ENCODE peak calls at places on chromosome 15, in five cellular contexts. Y is cardiac muscle cell, R is psoas muscle, L is H1, I is HCT116. T is an unnamed sample.

GRCh38 chr15:63023351-63023945 is 19.1 kb upstream of the TPM1 start:
- DNase-seq in Y (no peak), R (no peak), L (no peak), I (no peak), T (no peak)

GRCh38 chr15:62749445-62749844 is 293.1 kb upstream of the TPM1 start:
- DNase-seq in Y (no peak), R (no peak), L (no peak), I (no peak), T (no peak)

GRCh38 chr15:90871097-90871715 is 2.8 kb downstream of the FURIN start:
- DNase-seq in Y (peak; percentile 61), R (peak; percentile 76), L (peak; percentile 66), I (no peak), T (peak; percentile 67)

GRCh38 chr15:90142216-90143175 is 40.2 kb upstream of the IDH2 start:
- DNase-seq in Y (no peak), R (no peak), L (no peak), I (no peak), T (no peak)

GRCh38 chr15:29138260-29138659 is 131.4 kb downstream of the NSMCE3 start:
- DNase-seq in Y (no peak), R (no peak), L (no peak), I (no peak), T (no peak)

GRCh38 chr15:94455297-94455696 is 223.9 kb downstream of the MCTP2 start:
- DNase-seq in Y (no peak), R (no peak), L (no peak), I (no peak), T (no peak)

GRCh38 chr15:38878946-38879345 is 314.3 kb upstream of the RASGRP1 start:
- DNase-seq in Y (no peak), R (no peak), L (no peak), I (no peak), T (no peak)

GRCh38 chr15:63938486-63939061 is 104.8 kb upstream of the HERC1 start:
- DNase-seq in Y (no peak), R (no peak), L (peak; percentile 27), I (no peak), T (no peak)

GRCh38 chr15:64865126-64865997 is 23.6 kb downstream of the PLEKHO2 start:
- DNase-seq in Y (no peak), R (no peak), L (no peak), I (no peak), T (no peak)

GRCh38 chr15:63752075-63752684 is 81.6 kb downstream of the HERC1 start:
- DNase-seq in Y (peak; percentile 57), R (no peak), L (no peak), I (peak; percentile 60), T (no peak)

GRCh38 chr15:89383635-89384604 is 49.3 kb upstream of the POLG start:
- DNase-seq in Y (peak; percentile 97), R (no peak), L (no peak), I (no peak), T (peak; percentile 66)

GRCh38 chr15:90482124-90483011 is 47.4 kb upstream of the CRTC3 start:
- DNase-seq in Y (peak; percentile 41), R (no peak), L (peak; percentile 55), I (peak; percentile 34), T (peak; percentile 72)

DNA sequence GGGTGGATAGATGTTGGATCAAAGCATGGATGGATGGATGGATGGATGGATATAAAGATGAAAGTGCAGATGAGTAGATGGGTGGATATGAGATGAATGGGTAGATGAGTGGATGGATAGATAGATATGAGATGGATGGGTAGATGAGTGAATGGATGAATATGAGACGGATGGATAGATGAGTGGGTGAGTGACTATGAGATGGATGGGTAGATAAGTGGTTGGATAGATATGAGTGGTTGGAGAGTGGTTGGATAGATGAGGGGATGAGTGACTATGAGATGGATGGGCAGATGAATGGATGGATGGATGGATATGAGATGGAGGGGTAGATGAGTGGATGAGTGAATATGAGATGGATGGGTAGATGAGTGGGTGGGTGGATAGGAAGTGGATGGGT is 204.6 kb upstream of the TLE3 start:
- DNase-seq in Y (no peak), R (no peak), L (no peak), I (no peak), T (no peak)
- TF ChIP-seq CTCF in Y (no peak), R (no peak), L (no peak), I (no peak), T (no peak)

GRCh38 chr15:74400915-74401757 is 32.6 kb downstream of the SEMA7A start:
- DNase-seq in Y (no peak), R (no peak), L (no peak), I (no peak), T (no peak)
- H3K4me1 ChIP-seq in Y (peaks cover 17% of the 10 kb centered on the region), R (no peaks in the 10 kb centered on the region), L (peaks cover 8% of the 10 kb centered on the region), I (peaks cover 54% of the 10 kb centered on the region), T (peaks cover 19% of the 10 kb centered on the region)

GRCh38 chr15:33612721-33613304 is 302.0 kb downstream of the RYR3 start:
- DNase-seq in Y (no peak), R (no peak), L (no peak), I (no peak), T (no peak)

GRCh38 chr15:33608714-33609113 is 297.9 kb downstream of the RYR3 start:
- DNase-seq in Y (peak; percentile 48), R (no peak), L (no peak), I (no peak), T (no peak)
- TF ChIP-seq CTCF in Y (no peak), R (no peak), L (peak; percentile 54), I (peak; percentile 49), T (no peak)

DNA sequence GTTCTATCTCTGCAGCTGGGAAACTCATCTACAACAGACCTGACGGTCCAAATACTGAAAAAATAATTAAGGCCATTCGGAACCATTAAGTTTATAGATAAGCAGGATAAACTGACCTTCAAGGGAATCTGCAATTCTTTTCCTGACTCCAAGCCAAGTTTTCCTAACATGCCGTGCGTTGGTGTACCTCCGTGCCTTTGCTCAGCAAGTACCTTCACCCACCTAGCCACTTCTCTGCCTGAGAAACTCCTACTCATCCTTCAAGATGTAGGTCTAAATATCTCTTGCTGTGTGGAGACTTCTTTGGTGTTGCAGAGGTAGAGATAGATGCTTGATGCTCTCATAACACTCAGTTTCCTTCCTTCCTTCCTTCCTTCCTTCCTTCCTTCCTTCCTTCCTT is 24.2 kb upstream of the BNC1 start:
- DNase-seq in Y (no peak), R (no peak), L (no peak), I (no peak), T (no peak)
- H3K4me1 ChIP-seq in Y (peaks cover 15% of the 10 kb centered on the region), R (no peaks in the 10 kb centered on the region), L (peaks cover 9% of the 10 kb centered on the region), I (no peaks in the 10 kb centered on the region), T (no peaks in the 10 kb centered on the region)

GRCh38 chr15:68629519-68630204 is 50.9 kb downstream of the CORO2B start:
- DNase-seq in Y (no peak), R (no peak), L (no peak), I (no peak), T (no peak)

GRCh38 chr15:68630205-68630555 is 51.4 kb downstream of the CORO2B start:
- DNase-seq in Y (no peak), R (no peak), L (no peak), I (no peak), T (no peak)

GRCh38 chr15:68632101-68632500 is 53.3 kb downstream of the CORO2B start:
- DNase-seq in Y (no peak), R (no peak), L (no peak), I (no peak), T (no peak)

GRCh38 chr15:68631621-68632051 is 52.8 kb downstream of the CORO2B start:
- DNase-seq in Y (no peak), R (no peak), L (no peak), I (no peak), T (no peak)

GRCh38 chr15:68630836-68631235 is 52.0 kb downstream of the CORO2B start:
- DNase-seq in Y (no peak), R (no peak), L (no peak), I (no peak), T (no peak)
- TF ChIP-seq CTCF in Y (peak; percentile 17), R (no peak), L (peak; percentile 4), I (peak; percentile 16), T (no peak)

GRCh38 chr15:96358795-96359190 is 28.3 kb downstream of the NR2F2 start:
- DNase-seq in Y (no peak), R (no peak), L (no peak), I (no peak), T (no peak)

GRCh38 chr15:96360581-96361308 is 30.2 kb downstream of the NR2F2 start:
- DNase-seq in Y (no peak), R (no peak), L (peak; percentile 61), I (no peak), T (no peak)

GRCh38 chr15:96361309-96362000 is 31.0 kb downstream of the NR2F2 start:
- DNase-seq in Y (no peak), R (no peak), L (peak; percentile 82), I (no peak), T (no peak)

GRCh38 chr15:96359371-96359771 is 28.9 kb downstream of the NR2F2 start:
- DNase-seq in Y (no peak), R (no peak), L (no peak), I (no peak), T (no peak)

GRCh38 chr15:96359772-96360498 is 29.4 kb downstream of the NR2F2 start:
- DNase-seq in Y (peak; percentile 48), R (no peak), L (peak; percentile 74), I (no peak), T (peak; percentile 72)
- H3K4me1 ChIP-seq in Y (peaks cover 7% of the 10 kb centered on the region), R (peaks cover 3% of the 10 kb centered on the region), L (peaks cover 9% of the 10 kb centered on the region), I (peaks cover 4% of the 10 kb centered on the region), T (peaks cover 20% of the 10 kb centered on the region)

GRCh38 chr15:67179411-67179995 is 75.0 kb downstream of the AAGAB start:
- DNase-seq in Y (no peak), R (peak; percentile 36), L (no peak), I (no peak), T (no peak)

GRCh38 chr15:67183443-67184169 is 70.9 kb downstream of the AAGAB start:
- DNase-seq in Y (no peak), R (peak; percentile 71), L (no peak), I (no peak), T (no peak)

GRCh38 chr15:67180514-67181191 is 73.8 kb downstream of the AAGAB start:
- DNase-seq in Y (no peak), R (peak; percentile 46), L (no peak), I (no peak), T (no peak)

GRCh38 chr15:67180035-67180434 is 74.4 kb downstream of the AAGAB start:
- DNase-seq in Y (no peak), R (peak; percentile 45), L (no peak), I (no peak), T (no peak)

GRCh38 chr15:67181221-67181639 is 73.2 kb downstream of the AAGAB start:
- DNase-seq in Y (no peak), R (no peak), L (no peak), I (no peak), T (no peak)
- TF ChIP-seq CTCF in Y (no peak), R (no peak), L (no peak), I (no peak), T (no peak)

GRCh38 chr15:43791993-43792760 is at the start of gene SERF2:
- DNase-seq in Y (peak; percentile 99), R (peak; percentile 100), L (peak; percentile 99), I (peak; percentile 98), T (peak; percentile 100)

GRCh38 chr15:43792761-43793493 is 807 bp downstream of the SERF2 start:
- DNase-seq in Y (peak; percentile 23), R (peak; percentile 62), L (no peak), I (no peak), T (peak; percentile 14)

GRCh38 chr15:43794269-43795037 is 2.3 kb downstream of the SERF2 start:
- DNase-seq in Y (peak; percentile 46), R (no peak), L (no peak), I (no peak), T (no peak)

GRCh38 chr15:43793647-43794046 is 1.5 kb downstream of the SERF2 start:
- DNase-seq in Y (no peak), R (no peak), L (no peak), I (no peak), T (no peak)

GRCh38 chr15:43789409-43789808 is 2.7 kb upstream of the SERF2 start:
- DNase-seq in Y (no peak), R (no peak), L (no peak), I (no peak), T (no peak)
- H3K4me1 ChIP-seq in Y (peaks cover 14% of the 10 kb centered on the region), R (peaks cover 13% of the 10 kb centered on the region), L (peaks cover 9% of the 10 kb centered on the region), I (peaks cover 13% of the 10 kb centered on the region), T (peaks cover 8% of the 10 kb centered on the region)

T was measured in ovary.